ENCODE peak calls at places on chromosomes 5 and 9, in eight cellular contexts. D is aorta; Y is ovary; H is psoas muscle; A is CD8-positive, alpha-beta memory T cell; L is HCT116; E is iPS DF 6.9; U is CD8-positive, alpha-beta T cell. V is an unnamed sample. For H3K36me3, the result is how much of the 10 kb centered on the place peaks cover.

GRCh38 chr5:1704676-1705075 is 95.0 kb downstream of the MRPL36 start:
- DNase-seq in D (no peak), L (no peak), E (no peak), H (no peak), U (no peak), Y (no peak), A (no peak), V (no peak)

GRCh38 chr9:133606722-133607053 is 2.5 kb downstream of the FAM163B start:
- DNase-seq in A (no peak), H (no peak), E (no peak), L (no peak), D (no peak), Y (no peak), U (no peak), V (no peak)

GRCh38 chr9:105299190-105299854 is 54.9 kb downstream of the SLC44A1 start:
- DNase-seq in Y (no peak), U (no peak), A (no peak), D (peak), L (no peak), E (no peak), H (no peak), V (no peak)

GRCh38 chr9:133524679-133525228 is at the start of gene MYMK:
- DNase-seq in D (no peak), U (no peak), H (peak), A (no peak), Y (peak), L (no peak), E (no peak), V (no peak)

GRCh38 chr5:159971514-159971913 is 37.4 kb upstream of the TTC1 start:
- DNase-seq in A (no peak), Y (no peak), E (no peak), U (no peak), L (no peak), D (no peak), H (no peak), V (no peak)

GRCh38 chr9:22446950-22447606 is 454 bp downstream of the DMRTA1 start:
- DNase-seq in A (peak), Y (no peak), U (no peak), H (peak), L (no peak), D (peak), E (no peak), V (no peak)

GRCh38 chr9:136764301-136764891 is at the start of gene LCN15:
- DNase-seq in D (peak), U (no peak), A (no peak), Y (no peak), L (no peak), H (peak), E (no peak), V (no peak)

GRCh38 chr5:3027866-3028635 is 276.6 kb upstream of the IRX2 start:
- DNase-seq in L (no peak), Y (no peak), A (no peak), E (no peak), D (no peak), H (no peak), U (peak), V (no peak)

GRCh38 chr5:160534125-160534524 is 112.5 kb downstream of the PTTG1 start:
- DNase-seq in L (no peak), H (no peak), D (no peak), E (no peak), Y (no peak), U (no peak), A (no peak), V (no peak)

GRCh38 chr5:72624641-72625236 is 117.5 kb upstream of the ZNF366 start:
- DNase-seq in H (peak), A (no peak), D (no peak), U (no peak), E (no peak), Y (peak), L (no peak), V (no peak)

GRCh38 chr5:36739751-36740221 is 133.4 kb downstream of the SLC1A3 start:
- DNase-seq in L (peak), Y (peak), U (peak), E (peak), A (peak), D (peak), H (peak), V (peak)

DNA sequence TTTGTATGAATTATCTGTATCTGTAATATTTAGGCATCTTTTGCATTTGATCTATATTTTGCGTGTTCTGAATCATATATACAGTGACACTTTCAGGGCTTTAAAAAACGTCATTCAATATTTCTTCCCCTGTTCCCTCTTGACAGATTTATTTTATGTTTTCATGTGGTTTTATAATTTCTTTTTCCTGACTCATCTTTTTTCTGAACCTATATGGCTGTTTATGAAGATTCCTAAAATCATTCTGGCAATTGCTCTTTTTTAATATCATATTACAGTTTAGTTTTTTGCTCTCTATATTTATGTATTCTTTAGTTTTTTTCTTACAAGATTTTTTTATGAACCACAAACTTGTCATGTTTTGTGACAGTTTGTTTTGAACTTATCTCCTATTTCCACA is 67.7 kb downstream of the SMARCA2 start:
- DNase-seq in L (no peak), D (no peak), E (no peak), Y (no peak), H (no peak), A (no peak), U (no peak), V (no peak)
- H3K36me3 ChIP-seq in L (under half), D (under half), E (under half), Y (under half), H (under half), A (half or more), U (under half), V (under half)

GRCh38 chr5:14486486-14486885 is 95.1 kb upstream of the OTULINL start:
- DNase-seq in A (no peak), Y (no peak), L (no peak), U (no peak), D (no peak), H (no peak), E (no peak), V (no peak)

GRCh38 chr5:14487896-14488570 is 93.6 kb upstream of the OTULINL start:
- DNase-seq in Y (no peak), H (no peak), A (no peak), U (no peak), E (no peak), D (no peak), L (no peak), V (no peak)

GRCh38 chr5:14481299-14481799 is 100.2 kb upstream of the OTULINL start:
- DNase-seq in A (no peak), Y (no peak), H (no peak), L (no peak), D (no peak), E (no peak), U (no peak), V (no peak)

GRCh38 chr5:14487101-14487895 is 94.3 kb upstream of the OTULINL start:
- DNase-seq in U (no peak), H (no peak), D (no peak), E (no peak), A (no peak), Y (no peak), L (no peak), V (no peak)

GRCh38 chr5:14483504-14484157 is 98.0 kb upstream of the OTULINL start:
- DNase-seq in Y (no peak), H (no peak), E (no peak), L (no peak), A (no peak), U (no peak), D (no peak), V (no peak)
- H3K36me3 ChIP-seq in Y (under half), H (under half), E (under half), L (under half), A (under half), U (under half), D (under half), V (under half)

GRCh38 chr9:101398930-101399640 is 434 bp downstream of the ZNF189 start:
- DNase-seq in A (peak), H (no peak), D (no peak), L (no peak), E (no peak), U (no peak), Y (peak), V (no peak)
- H3K36me3 ChIP-seq in A (under half), H (under half), D (under half), L (half or more), E (under half), U (under half), Y (under half), V (half or more)

GRCh38 chr9:135664266-135664665 is 1.2 kb downstream of the LCN9 start:
- DNase-seq in D (no peak), H (peak), L (no peak), Y (no peak), A (no peak), E (no peak), U (no peak), V (no peak)
- H3K36me3 ChIP-seq in D (under half), H (under half), L (under half), Y (under half), A (under half), E (under half), U (under half), V (under half)

GRCh38 chr5:141510850-141511718 is 22.2 kb downstream of the PCDHGC5 start:
- DNase-seq in L (no peak), E (no peak), H (no peak), D (no peak), U (no peak), Y (no peak), A (no peak), V (no peak)

GRCh38 chr5:141511771-141512325 is 23.0 kb downstream of the PCDHGC5 start:
- DNase-seq in E (no peak), D (no peak), H (no peak), U (no peak), A (no peak), L (no peak), Y (no peak), V (no peak)

GRCh38 chr5:141513627-141514329 is 24.9 kb downstream of the PCDHGC5 start:
- DNase-seq in D (peak), A (peak), Y (peak), L (no peak), H (peak), U (peak), E (no peak), V (no peak)

GRCh38 chr5:141513021-141513626 is 24.2 kb downstream of the PCDHGC5 start:
- DNase-seq in A (no peak), L (no peak), E (no peak), U (peak), H (no peak), D (peak), Y (peak), V (no peak)

DNA sequence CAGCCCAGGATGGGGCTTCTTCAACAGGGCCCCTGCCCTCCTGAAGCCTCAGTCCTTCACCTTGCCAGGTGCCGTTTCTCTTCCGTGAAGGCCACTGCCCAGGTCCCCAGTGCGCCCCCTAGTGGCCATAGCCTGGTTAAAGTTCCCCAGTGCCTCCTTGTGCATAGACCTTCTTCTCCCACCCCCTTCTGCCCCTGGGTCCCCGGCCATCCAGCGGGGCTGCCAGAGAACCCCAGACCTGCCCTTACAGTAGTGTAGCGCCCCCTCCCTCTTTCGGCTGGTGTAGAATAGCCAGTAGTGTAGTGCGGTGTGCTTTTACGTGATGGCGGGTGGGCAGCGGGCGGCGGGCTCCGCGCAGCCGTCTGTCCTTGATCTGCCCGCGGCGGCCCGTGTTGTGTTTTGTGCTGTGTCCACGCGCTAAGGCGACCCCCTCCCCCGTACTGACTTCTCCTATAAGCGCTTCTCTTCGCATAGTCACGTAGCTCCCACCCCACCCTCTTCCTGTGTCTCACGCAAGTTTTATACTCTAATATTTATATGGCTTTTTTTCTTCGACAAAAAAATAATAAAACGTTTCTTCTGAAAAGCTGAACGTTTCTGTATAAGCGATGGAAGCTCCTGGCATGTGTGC is 23.6 kb downstream of the PCDHGC5 start:
- DNase-seq in A (peak), L (peak), U (peak), E (no peak), D (peak), H (peak), Y (peak), V (no peak)
- H3K36me3 ChIP-seq in A (under half), L (under half), U (under half), E (under half), D (under half), H (under half), Y (under half), V (under half)

DNA sequence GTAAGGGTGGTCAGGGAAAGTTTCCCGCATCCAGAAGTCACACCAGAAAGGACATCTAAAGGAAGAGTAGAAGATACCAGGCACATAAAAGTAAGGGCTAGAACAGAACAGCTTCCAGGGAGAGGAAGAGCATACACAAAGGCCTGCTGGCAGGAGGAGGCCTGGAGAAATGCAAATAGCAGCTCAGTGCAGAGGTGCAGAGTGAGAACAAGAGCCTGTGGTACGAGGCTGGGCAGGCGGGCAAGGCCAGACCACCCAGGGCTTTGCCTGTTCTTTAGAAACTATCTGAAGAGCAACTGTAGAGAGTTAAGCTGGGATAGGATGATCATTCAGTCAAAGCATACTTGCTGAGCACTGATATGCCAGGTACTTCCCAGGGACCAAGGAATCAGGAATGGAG is 115.3 kb downstream of the DROSHA start:
- DNase-seq in Y (no peak), L (no peak), U (no peak), A (no peak), H (no peak), D (no peak), E (no peak), V (no peak)
- H3K36me3 ChIP-seq in Y (under half), L (under half), U (under half), A (under half), H (under half), D (under half), E (under half), V (under half)

DNA sequence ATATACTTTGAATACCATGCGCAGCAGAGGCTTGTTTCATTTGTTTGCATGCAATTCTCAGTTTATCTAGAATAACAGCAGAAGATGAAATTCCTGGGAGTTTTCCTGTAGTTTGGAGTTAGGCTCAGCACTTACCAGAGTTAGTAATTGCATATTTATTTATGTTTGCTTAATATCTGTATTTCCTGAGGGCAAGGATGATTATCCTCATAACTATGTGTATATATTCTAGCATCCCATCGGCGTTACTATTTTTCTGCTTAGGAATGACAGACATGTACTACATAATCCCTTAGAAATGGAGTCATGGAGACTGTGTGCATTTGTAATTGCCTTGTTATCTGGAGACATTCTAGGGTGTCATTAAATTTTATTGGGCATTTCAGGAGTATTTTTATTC is 1184.8 kb downstream of the DTWD2 start:
- DNase-seq in Y (no peak), H (no peak), A (no peak), U (no peak), D (no peak), E (no peak), L (no peak), V (peak)
- H3K36me3 ChIP-seq in Y (under half), H (under half), A (under half), U (under half), D (under half), E (under half), L (under half), V (under half)

DNA sequence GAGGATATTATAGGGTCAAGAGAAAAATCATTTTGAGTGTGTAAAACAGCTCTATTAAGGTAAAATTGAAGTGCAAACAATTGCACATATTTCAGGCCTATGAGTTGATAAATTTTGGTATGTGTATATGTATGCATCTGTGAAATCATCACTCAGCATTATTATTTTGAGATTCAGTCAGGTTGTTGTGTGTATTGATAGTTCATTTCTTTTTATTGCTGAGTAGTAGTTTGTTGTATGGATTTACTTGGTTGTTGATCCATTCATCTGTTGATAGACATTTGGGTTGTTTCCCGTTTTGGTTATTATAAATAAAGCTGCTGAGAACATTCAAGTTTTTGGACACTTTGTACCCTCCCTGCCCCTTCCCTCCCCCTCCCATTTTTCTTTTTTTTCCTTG is 50.3 kb downstream of the RAB24 start:
- DNase-seq in E (no peak), D (no peak), L (no peak), A (no peak), H (no peak), U (no peak), Y (no peak), V (no peak)
- H3K36me3 ChIP-seq in E (under half), D (under half), L (under half), A (under half), H (under half), U (under half), Y (under half), V (under half)

V was measured in SK-N-MC.